ENCODE peak calls at places on chromosomes 4 and X, in four cellular contexts. One of them, this sample, is unnamed.

GRCh38 chr4:72582853-72583252 is 13.8 kb upstream of the ADAMTS3 start:
- DNase-seq in fibroblast of pulmonary artery: no peak
- DNase-seq in GM06990: no peak
- DNase-seq in testis: no peak
- DNase-seq in this sample: no peak

GRCh38 chr4:123731009-123731408 is 334.4 kb downstream of the SPRY1 start:
- DNase-seq in fibroblast of pulmonary artery: no peak
- DNase-seq in GM06990: no peak
- DNase-seq in testis: no peak
- DNase-seq in this sample: no peak

GRCh38 chr4:154738426-154738825 is 5.4 kb upstream of the LRAT start:
- DNase-seq in fibroblast of pulmonary artery: peak
- DNase-seq in GM06990: no peak
- DNase-seq in testis: no peak
- DNase-seq in this sample: peak

GRCh38 chr4:5237086-5237485 is 185.8 kb downstream of the STK32B start:
- DNase-seq in fibroblast of pulmonary artery: no peak
- DNase-seq in GM06990: no peak
- DNase-seq in testis: no peak
- DNase-seq in this sample: no peak

GRCh38 chr4:48017108-48017527 is 546 bp downstream of the NIPAL1 start:
- DNase-seq in fibroblast of pulmonary artery: peak
- DNase-seq in GM06990: peak
- DNase-seq in testis: peak
- DNase-seq in this sample: peak

GRCh38 chr4:119302073-119302832 is 19.7 kb downstream of the FABP2 start:
- DNase-seq in fibroblast of pulmonary artery: no peak
- DNase-seq in GM06990: no peak
- DNase-seq in testis: no peak
- DNase-seq in this sample: no peak

GRCh38 chr4:26050212-26050643 is 136.2 kb downstream of the SMIM20 start:
- DNase-seq in fibroblast of pulmonary artery: no peak
- DNase-seq in GM06990: no peak
- DNase-seq in testis: no peak
- DNase-seq in this sample: no peak

GRCh38 chr4:106497271-106497670 is 128.7 kb upstream of the GIMD1 start:
- DNase-seq in fibroblast of pulmonary artery: no peak
- DNase-seq in GM06990: no peak
- DNase-seq in testis: no peak
- DNase-seq in this sample: no peak

GRCh38 chr4:8332038-8332857 is 62.7 kb downstream of the HTRA3 start:
- DNase-seq in fibroblast of pulmonary artery: no peak
- DNase-seq in GM06990: no peak
- DNase-seq in testis: no peak
- DNase-seq in this sample: no peak

GRCh38 chr4:84691170-84691691 is 108.3 kb downstream of the CDS1 start:
- DNase-seq in fibroblast of pulmonary artery: peak
- DNase-seq in GM06990: no peak
- DNase-seq in testis: no peak
- DNase-seq in this sample: peak

GRCh38 chr4:170875868-170876267 is 786.1 kb upstream of the AADAT start:
- DNase-seq in fibroblast of pulmonary artery: no peak
- DNase-seq in GM06990: no peak
- DNase-seq in testis: no peak
- DNase-seq in this sample: no peak

GRCh38 chr4:134308910-134309309 is 107.3 kb upstream of the PABPC4L start:
- DNase-seq in fibroblast of pulmonary artery: no peak
- DNase-seq in GM06990: no peak
- DNase-seq in testis: no peak
- DNase-seq in this sample: no peak

GRCh38 chr4:164081801-164082200 is 587.3 kb downstream of the TMA16 start:
- DNase-seq in fibroblast of pulmonary artery: no peak
- DNase-seq in GM06990: no peak
- DNase-seq in testis: no peak
- DNase-seq in this sample: no peak

GRCh38 chr4:76830612-76831474 is 67.1 kb downstream of the SOWAHB start:
- DNase-seq in fibroblast of pulmonary artery: peak
- DNase-seq in GM06990: no peak
- DNase-seq in testis: no peak
- DNase-seq in this sample: peak

GRCh38 chrX:39613997-39614679 is 483.6 kb downstream of the BCOR start:
- DNase-seq in fibroblast of pulmonary artery: no peak
- DNase-seq in GM06990: peak
- DNase-seq in testis: no peak
- DNase-seq in this sample: no peak

GRCh38 chr4:106273831-106274230 is 42.2 kb downstream of the TBCK start:
- DNase-seq in fibroblast of pulmonary artery: peak
- DNase-seq in GM06990: no peak
- DNase-seq in testis: no peak
- DNase-seq in this sample: no peak

GRCh38 chrX:76428243-76429130 is 977 bp downstream of the MAGEE1 start:
- DNase-seq in fibroblast of pulmonary artery: no peak
- DNase-seq in GM06990: peak
- DNase-seq in testis: peak
- DNase-seq in this sample: no peak

GRCh38 chr4:103429283-103429682 is 231.1 kb upstream of the CENPE start:
- DNase-seq in fibroblast of pulmonary artery: no peak
- DNase-seq in GM06990: peak
- DNase-seq in testis: peak
- DNase-seq in this sample: no peak

GRCh38 chrX:107826286-107827136 is 845 bp downstream of the MID2 start:
- DNase-seq in fibroblast of pulmonary artery: peak
- DNase-seq in GM06990: peak
- DNase-seq in testis: peak
- DNase-seq in this sample: peak

GRCh38 chr4:176800891-176801534 is 8.3 kb upstream of the VEGFC start:
- DNase-seq in fibroblast of pulmonary artery: no peak
- DNase-seq in GM06990: no peak
- DNase-seq in testis: no peak
- DNase-seq in this sample: no peak

GRCh38 chrX:154401045-154401799 is 3.0 kb downstream of the RPL10 start:
- DNase-seq in fibroblast of pulmonary artery: no peak
- DNase-seq in GM06990: no peak
- DNase-seq in testis: no peak
- DNase-seq in this sample: peak

GRCh38 chrX:109843963-109844751 is 111.1 kb upstream of the ACSL4 start:
- DNase-seq in fibroblast of pulmonary artery: no peak
- DNase-seq in GM06990: peak
- DNase-seq in testis: no peak
- DNase-seq in this sample: no peak

GRCh38 chr4:166169111-166169510 is 296.1 kb downstream of the TLL1 start:
- DNase-seq in fibroblast of pulmonary artery: peak
- DNase-seq in GM06990: no peak
- DNase-seq in testis: no peak
- DNase-seq in this sample: peak

GRCh38 chrX:49291615-49292337 is 11.7 kb upstream of the GAGE10 start:
- DNase-seq in fibroblast of pulmonary artery: peak
- DNase-seq in GM06990: peak
- DNase-seq in testis: peak
- DNase-seq in this sample: peak

GRCh38 chr4:135601351-135601750 is 1399.8 kb upstream of the PABPC4L start:
- DNase-seq in fibroblast of pulmonary artery: no peak
- DNase-seq in GM06990: no peak
- DNase-seq in testis: no peak
- DNase-seq in this sample: no peak

GRCh38 chr4:23788460-23788859 is 101.4 kb downstream of the PPARGC1A start:
- DNase-seq in fibroblast of pulmonary artery: peak
- DNase-seq in GM06990: no peak
- DNase-seq in testis: no peak
- DNase-seq in this sample: peak

GRCh38 chr4:118964891-118965411 is 76.3 kb downstream of the SYNPO2 start:
- DNase-seq in fibroblast of pulmonary artery: peak
- DNase-seq in GM06990: no peak
- DNase-seq in testis: peak
- DNase-seq in this sample: no peak

GRCh38 chr4:61373901-61374611 is 173.9 kb downstream of the ADGRL3 start:
- DNase-seq in fibroblast of pulmonary artery: peak
- DNase-seq in GM06990: no peak
- DNase-seq in testis: no peak
- DNase-seq in this sample: peak

GRCh38 chr4:150236626-150237025 is 158.4 kb downstream of the DCLK2 start:
- DNase-seq in fibroblast of pulmonary artery: no peak
- DNase-seq in GM06990: no peak
- DNase-seq in testis: no peak
- DNase-seq in this sample: peak

GRCh38 chrX:41043950-41044349 is 41.3 kb upstream of the USP9X start:
- DNase-seq in fibroblast of pulmonary artery: peak
- DNase-seq in GM06990: no peak
- DNase-seq in testis: no peak
- DNase-seq in this sample: peak

GRCh38 chr4:124037236-124037635 is 640.6 kb downstream of the SPRY1 start:
- DNase-seq in fibroblast of pulmonary artery: no peak
- DNase-seq in GM06990: no peak
- DNase-seq in testis: no peak
- DNase-seq in this sample: no peak

GRCh38 chr4:7595883-7596535 is 161.3 kb upstream of the PSAPL1 start:
- DNase-seq in fibroblast of pulmonary artery: no peak
- DNase-seq in GM06990: no peak
- DNase-seq in testis: no peak
- DNase-seq in this sample: no peak

GRCh38 chrX:40746536-40746935 is 11.2 kb upstream of the MED14 start:
- DNase-seq in fibroblast of pulmonary artery: no peak
- DNase-seq in GM06990: no peak
- DNase-seq in testis: no peak
- DNase-seq in this sample: no peak

GRCh38 chr4:111040904-111041303 is 418.0 kb upstream of the PITX2 start:
- DNase-seq in fibroblast of pulmonary artery: no peak
- DNase-seq in GM06990: no peak
- DNase-seq in testis: no peak
- DNase-seq in this sample: peak

GRCh38 chrX:14398725-14399124 is 130.6 kb upstream of the GLRA2 start:
- DNase-seq in fibroblast of pulmonary artery: no peak
- DNase-seq in GM06990: no peak
- DNase-seq in testis: no peak
- DNase-seq in this sample: peak

GRCh38 chrX:154027003-154027402 is 7.3 kb upstream of the IRAK1 start:
- DNase-seq in fibroblast of pulmonary artery: no peak
- DNase-seq in GM06990: no peak
- DNase-seq in testis: no peak
- DNase-seq in this sample: no peak

GRCh38 chr4:182560358-182560757 is 317.2 kb downstream of the TENM3 start:
- DNase-seq in fibroblast of pulmonary artery: no peak
- DNase-seq in GM06990: no peak
- DNase-seq in testis: no peak
- DNase-seq in this sample: no peak
- TF ChIP-seq CTCF in fibroblast of pulmonary artery: no peak
- TF ChIP-seq CTCF in GM06990: no peak
- TF ChIP-seq CTCF in testis: no peak
- TF ChIP-seq CTCF in this sample: no peak

GRCh38 chr4:148062301-148062950 is 330.5 kb downstream of the ARHGAP10 start:
- DNase-seq in fibroblast of pulmonary artery: no peak
- DNase-seq in GM06990: no peak
- DNase-seq in testis: no peak
- DNase-seq in this sample: no peak

GRCh38 chr4:148064451-148064850 is 332.6 kb downstream of the ARHGAP10 start:
- DNase-seq in fibroblast of pulmonary artery: no peak
- DNase-seq in GM06990: no peak
- DNase-seq in testis: no peak
- DNase-seq in this sample: no peak

GRCh38 chr4:148068065-148068911 is 336.4 kb downstream of the ARHGAP10 start:
- DNase-seq in fibroblast of pulmonary artery: no peak
- DNase-seq in GM06990: no peak
- DNase-seq in testis: no peak
- DNase-seq in this sample: no peak

GRCh38 chr4:148067307-148067916 is 335.5 kb downstream of the ARHGAP10 start:
- DNase-seq in fibroblast of pulmonary artery: no peak
- DNase-seq in GM06990: no peak
- DNase-seq in testis: peak
- DNase-seq in this sample: no peak

GRCh38 chr4:148065069-148065468 is 333.2 kb downstream of the ARHGAP10 start:
- DNase-seq in fibroblast of pulmonary artery: peak
- DNase-seq in GM06990: no peak
- DNase-seq in testis: no peak
- DNase-seq in this sample: peak
- H3K4me3 ChIP-seq in fibroblast of pulmonary artery: no peak
- H3K4me3 ChIP-seq in GM06990: no peak
- H3K4me3 ChIP-seq in testis: no peak
- H3K4me3 ChIP-seq in this sample: no peak

DNA sequence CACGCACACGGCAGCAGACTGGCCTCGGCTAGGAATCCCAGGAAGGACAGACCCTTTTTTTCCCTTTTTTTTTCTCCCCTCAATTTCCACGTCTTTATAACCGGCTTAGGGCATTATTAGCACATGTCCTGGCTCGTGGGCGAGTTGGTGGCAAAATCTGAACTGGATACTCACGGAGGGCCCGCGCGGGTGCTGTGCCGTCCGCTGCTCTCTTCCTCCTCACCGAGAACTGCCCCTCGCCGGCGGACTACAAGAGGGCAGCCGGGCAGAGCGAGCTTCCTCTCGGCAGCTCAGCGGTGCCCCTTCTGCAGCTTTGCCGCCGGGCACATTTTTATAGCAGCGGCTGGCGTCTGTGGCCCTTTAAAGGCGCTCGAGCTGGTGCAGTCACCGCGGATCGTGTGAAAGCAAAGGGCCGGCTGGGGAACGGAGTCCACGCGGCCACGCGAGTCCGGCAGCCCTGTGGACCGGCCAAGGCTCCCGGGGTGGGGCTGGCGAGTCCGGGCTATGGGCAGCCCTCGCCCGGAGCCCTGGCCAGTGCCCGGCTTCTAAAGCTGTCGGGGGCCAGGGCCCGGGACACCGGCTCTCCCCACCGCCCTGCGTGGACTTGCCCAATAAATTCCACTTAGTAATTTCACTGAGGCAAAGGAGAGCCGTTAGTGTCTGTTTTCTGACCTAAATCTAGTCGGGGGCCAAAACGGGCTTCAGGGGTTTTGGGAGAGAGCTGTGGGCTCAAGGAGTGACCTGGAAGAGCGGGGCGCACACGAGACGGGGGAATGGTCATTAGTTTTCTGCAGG is 1.3 kb upstream of the CITED1 start:
- DNase-seq in fibroblast of pulmonary artery: peak
- DNase-seq in GM06990: peak
- DNase-seq in testis: peak
- DNase-seq in this sample: peak
- TF ChIP-seq CTCF in fibroblast of pulmonary artery: no peak
- TF ChIP-seq CTCF in GM06990: no peak
- TF ChIP-seq CTCF in testis: no peak
- TF ChIP-seq CTCF in this sample: no peak

GRCh38 chr4:69684821-69685220 is 31.8 kb upstream of the UGT2A1 start:
- DNase-seq in fibroblast of pulmonary artery: no peak
- DNase-seq in GM06990: no peak
- DNase-seq in testis: no peak
- DNase-seq in this sample: no peak

DNA sequence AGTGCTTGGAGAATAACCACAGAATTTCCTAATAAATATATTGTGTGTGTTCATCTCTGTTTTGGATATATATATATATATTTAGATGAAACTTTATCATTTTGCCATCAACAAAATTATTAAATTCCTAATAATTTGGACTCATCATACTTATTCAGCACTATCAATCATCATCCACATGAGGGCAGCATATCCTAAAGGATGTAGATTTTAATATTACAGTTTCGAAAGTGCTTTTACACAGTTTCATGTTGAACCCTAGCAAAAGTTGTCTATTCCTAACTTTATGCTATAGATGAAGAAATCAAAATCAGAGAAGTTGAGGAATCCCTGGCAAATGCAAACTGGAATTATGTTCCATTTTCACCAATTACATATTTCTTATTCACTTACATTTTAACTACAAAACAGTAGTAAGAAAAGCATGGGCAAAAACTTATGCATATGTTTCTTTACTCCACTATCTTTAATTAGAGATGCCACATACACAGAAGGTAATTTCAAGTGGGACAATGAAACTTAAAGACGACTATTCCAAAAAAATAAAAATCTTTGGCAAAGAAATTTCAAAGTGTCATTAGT is 36.6 kb upstream of the UGT2A1 start:
- DNase-seq in fibroblast of pulmonary artery: peak
- DNase-seq in GM06990: peak
- DNase-seq in testis: no peak
- DNase-seq in this sample: peak
- H3K4me3 ChIP-seq in fibroblast of pulmonary artery: no peak
- H3K4me3 ChIP-seq in GM06990: no peak
- H3K4me3 ChIP-seq in testis: no peak
- H3K4me3 ChIP-seq in this sample: no peak

This sample was measured in bronchial epithelial cell.